ENCODE peak calls at places on chromosomes 5 and 9, in four cellular contexts. A is K562, V is HL-60, G is GM12878. E is an unnamed sample.

GRCh38 chr9:101582593-101582992 is 12.2 kb downstream of the PPP3R2 start:
- DNase-seq in A (no peak), V (no peak), G (no peak), E (no peak)

GRCh38 chr9:91577540-91577939 is 153.9 kb upstream of the NFIL3 start:
- DNase-seq in A (no peak), V (no peak), G (no peak), E (no peak)

GRCh38 chr5:125129151-125129806 is 382.8 kb upstream of the ZNF608 start:
- DNase-seq in A (no peak), V (no peak), G (no peak), E (no peak)

GRCh38 chr5:61665939-61666621 is 334.0 kb downstream of the ZSWIM6 start:
- DNase-seq in A (no peak), V (no peak), G (no peak), E (no peak)

GRCh38 chr9:1296331-1296730 is 246.2 kb downstream of the DMRT2 start:
- DNase-seq in A (no peak), V (no peak), G (no peak), E (no peak)

GRCh38 chr5:151770383-151771258 is 1.1 kb upstream of the G3BP1 start:
- DNase-seq in A (peak), V (no peak), G (no peak), E (peak)

GRCh38 chr5:1553642-1554409 is 30.1 kb upstream of the LPCAT1 start:
- DNase-seq in A (peak), V (no peak), G (no peak), E (no peak)

GRCh38 chr5:160792281-160792680 is 59.7 kb downstream of the ATP10B start:
- DNase-seq in A (no peak), V (no peak), G (no peak), E (no peak)

GRCh38 chr9:94782367-94783120 is 56.0 kb downstream of the AOPEP start:
- DNase-seq in A (no peak), V (no peak), G (no peak), E (no peak)

GRCh38 chr9:6224393-6225154 is 9.0 kb downstream of the IL33 start:
- DNase-seq in A (no peak), V (no peak), G (no peak), E (no peak)

GRCh38 chr5:139494256-139494655 is 11.7 kb upstream of the STING1 start:
- DNase-seq in A (no peak), V (no peak), G (no peak), E (no peak)

GRCh38 chr5:42360061-42360460 is 63.2 kb upstream of the GHR start:
- DNase-seq in A (no peak), V (no peak), G (no peak), E (no peak)

GRCh38 chr9:35517136-35517535 is 27.2 kb downstream of the RUSC2 start:
- DNase-seq in A (no peak), V (no peak), G (no peak), E (no peak)

GRCh38 chr9:111222757-111223156 is 107.3 kb downstream of the OR2K2 start:
- DNase-seq in A (no peak), V (no peak), G (no peak), E (no peak)

GRCh38 chr9:117411547-117411946 is 3.3 kb downstream of the ASTN2 start:
- DNase-seq in A (peak), V (no peak), G (no peak), E (peak)

GRCh38 chr5:14864181-14864812 is 7.3 kb downstream of the ANKH start:
- DNase-seq in A (no peak), V (no peak), G (no peak), E (no peak)

GRCh38 chr9:117644607-117645244 is 59.5 kb upstream of the TLR4 start:
- DNase-seq in A (peak), V (peak), G (peak), E (peak)

GRCh38 chr5:38780950-38781349 is 64.9 kb upstream of the OSMR start:
- DNase-seq in A (no peak), V (no peak), G (no peak), E (no peak)

GRCh38 chr9:90540734-90541133 is 101.9 kb downstream of the DIRAS2 start:
- DNase-seq in A (no peak), V (no peak), G (no peak), E (no peak)

GRCh38 chr5:111127453-111128195 is 35.5 kb downstream of the WDR36 start:
- DNase-seq in A (no peak), V (no peak), G (no peak), E (no peak)

GRCh38 chr9:108543251-108543768 is 312.5 kb downstream of the ACTL7B start:
- DNase-seq in A (no peak), V (no peak), G (no peak), E (no peak)

GRCh38 chr5:56299212-56299611 is 66.1 kb upstream of the ANKRD55 start:
- DNase-seq in A (no peak), V (no peak), G (no peak), E (no peak)

GRCh38 chr5:37005946-37006540 is 129.5 kb downstream of the NIPBL start:
- DNase-seq in A (peak), V (no peak), G (no peak), E (no peak)

GRCh38 chr5:72178910-72179815 is 71.9 kb downstream of the MAP1B start:
- DNase-seq in A (no peak), V (no peak), G (no peak), E (no peak)

GRCh38 chr9:137828527-137829259 is 48.9 kb upstream of the CACNA1B start:
- DNase-seq in A (peak), V (no peak), G (no peak), E (no peak)

GRCh38 chr5:9540791-9541190 is 5.1 kb downstream of the SEMA5A start:
- DNase-seq in A (no peak), V (no peak), G (no peak), E (no peak)

GRCh38 chr5:110377411-110378392 is 348.8 kb downstream of the TMEM232 start:
- DNase-seq in A (no peak), V (no peak), G (no peak), E (no peak)

GRCh38 chr5:142725231-142726187 is 39.6 kb upstream of the FGF1 start:
- DNase-seq in A (no peak), V (no peak), G (no peak), E (no peak)

GRCh38 chr5:8363133-8363532 is 494.2 kb downstream of the MTRR start:
- DNase-seq in A (no peak), V (no peak), G (no peak), E (no peak)

GRCh38 chr5:75260708-75261107 is 24.0 kb upstream of the ANKRD31 start:
- DNase-seq in A (no peak), V (no peak), G (no peak), E (no peak)

DNA sequence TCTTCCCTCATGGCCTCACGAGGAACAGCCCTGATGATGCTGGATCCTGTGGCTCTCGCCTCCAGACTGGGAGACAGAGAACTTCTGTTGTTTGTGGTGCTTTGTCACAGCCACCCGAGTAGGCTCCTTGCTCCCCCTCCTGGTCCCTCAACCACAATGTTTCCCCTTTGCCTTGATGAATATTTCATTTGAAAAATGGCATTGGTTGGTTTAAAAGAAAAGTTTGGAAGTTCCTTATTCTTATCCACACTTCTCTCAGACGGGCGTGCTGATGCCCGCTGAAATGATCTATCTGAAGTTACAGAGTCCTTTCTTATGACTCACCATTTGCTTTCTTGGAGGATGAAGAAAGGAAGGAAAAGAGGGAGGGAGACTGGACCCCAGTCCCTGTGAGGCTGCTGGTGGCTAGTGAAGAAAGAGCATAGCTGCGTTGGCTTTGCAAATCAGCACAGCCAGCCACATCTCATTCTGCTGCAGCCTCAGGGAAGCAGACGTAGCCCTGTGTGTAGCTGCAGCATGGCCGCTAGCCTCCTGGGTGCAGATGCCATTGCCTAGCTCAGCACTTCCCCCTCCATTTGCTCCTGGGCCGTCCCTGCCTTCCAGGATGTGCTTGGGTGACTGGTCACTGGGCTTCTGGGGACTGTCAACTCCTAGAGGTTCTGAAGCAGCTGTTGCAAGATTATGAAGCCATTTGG is 185.9 kb downstream of the ERCC6L2 start:
- DNase-seq in A (peak), V (peak), G (no peak), E (peak)
- TF ChIP-seq SPI1 in A (no peak), V (no peak), G (no peak), E (no peak)

GRCh38 chr9:38162332-38162985 is 93.4 kb upstream of the SHB start:
- DNase-seq in A (no peak), V (no peak), G (no peak), E (no peak)
- TF ChIP-seq POLR2AphosphoS5 in A (no peak), V (no peak), G (no peak), E (no peak)

GRCh38 chr9:14029811-14030210 is 284.1 kb downstream of the NFIB start:
- DNase-seq in A (no peak), V (no peak), G (no peak), E (no peak)
- TF ChIP-seq SPI1 in A (no peak), V (no peak), G (no peak), E (no peak)

GRCh38 chr9:27421567-27421966 is 102.5 kb upstream of the IFNK start:
- DNase-seq in A (no peak), V (no peak), G (no peak), E (no peak)

GRCh38 chr9:27426717-27427645 is 97.1 kb upstream of the IFNK start:
- DNase-seq in A (no peak), V (no peak), G (no peak), E (no peak)

GRCh38 chr9:27425827-27426716 is 98.0 kb upstream of the IFNK start:
- DNase-seq in A (no peak), V (no peak), G (no peak), E (no peak)

GRCh38 chr9:27422435-27422834 is 101.7 kb upstream of the IFNK start:
- DNase-seq in A (no peak), V (no peak), G (no peak), E (no peak)

GRCh38 chr9:27423919-27424710 is 100.0 kb upstream of the IFNK start:
- DNase-seq in A (no peak), V (no peak), G (no peak), E (no peak)
- TF ChIP-seq POLR2AphosphoS5 in A (no peak), V (no peak), G (no peak), E (no peak)

GRCh38 chr9:120857902-120858301 is 15.2 kb upstream of the PSMD5 start:
- DNase-seq in A (no peak), V (no peak), G (no peak), E (no peak)
- TF ChIP-seq SPI1 in A (no peak), V (no peak), G (no peak), E (no peak)

GRCh38 chr9:88991066-88992030 is at the start of gene S1PR3:
- DNase-seq in A (peak), V (peak), G (no peak), E (no peak)
- TF ChIP-seq POLR2AphosphoS5 in A (no peak), V (no peak), G (no peak), E (no peak)

DNA sequence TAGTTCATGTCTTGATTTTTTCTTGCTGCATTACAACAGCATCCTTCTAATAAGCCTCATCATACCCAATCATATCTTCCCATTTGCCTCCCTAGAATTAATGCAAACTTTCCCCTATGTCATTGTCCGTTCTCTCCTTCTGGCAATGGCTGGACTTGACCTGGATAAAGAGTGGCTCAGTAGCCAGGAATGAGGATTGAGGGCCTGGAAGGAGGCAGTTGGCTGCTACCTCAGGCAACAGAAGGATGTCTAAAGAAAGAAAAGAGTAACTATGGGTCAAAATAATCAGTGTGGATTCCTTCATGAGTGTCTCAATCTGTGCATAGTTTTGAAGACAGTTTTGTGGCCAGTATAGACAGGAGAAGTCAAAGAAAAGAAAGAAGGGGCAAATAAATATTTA is 209.6 kb downstream of the TRPM3 start:
- DNase-seq in A (no peak), V (no peak), G (no peak), E (no peak)
- TF ChIP-seq SPI1 in A (no peak), V (no peak), G (no peak), E (no peak)